ENCODE peak calls at places on chromosomes 11 and 22, in six cellular contexts. V is PC-9; J is CD4-positive, alpha-beta T cell; E is psoas muscle; W is colonic mucosa; Y is K562. M is an unnamed sample.
A peak's percentile ranks its signal among the peaks of the same experiment; 100 is the strongest.

GRCh38 chr11:70028147-70028855 is 49.8 kb upstream of the ANO1 start:
- DNase-seq in E (no peak), W (no peak), J (no peak), V (no peak), Y (no peak), M (no peak)

GRCh38 chr22:28716686-28717085 is 24.9 kb downstream of the CHEK2 start:
- DNase-seq in Y (no peak), V (no peak), E (no peak), J (no peak), W (no peak), M (no peak)

GRCh38 chr11:47904808-47905207 is 56.7 kb upstream of the NUP160 start:
- DNase-seq in J (no peak), V (no peak), E (no peak), W (no peak), Y (no peak), M (no peak)

GRCh38 chr11:2927851-2928604 is 1.2 kb downstream of the PHLDA2 start:
- DNase-seq in J (no peak), W (peak; percentile 70), V (peak; percentile 57), Y (peak; percentile 39), E (peak; percentile 18), M (no peak)

GRCh38 chr11:118436639-118437045 is 350 bp downstream of the KMT2A start:
- DNase-seq in V (no peak), W (no peak), E (no peak), Y (no peak), J (peak; percentile 38), M (peak; percentile 37)

GRCh38 chr22:39312410-39312809 is 7.0 kb downstream of the RPL3 start:
- DNase-seq in E (no peak), V (no peak), J (no peak), W (no peak), Y (no peak), M (no peak)

GRCh38 chr11:30960387-30960992 is 374.3 kb upstream of the MPPED2 start:
- DNase-seq in E (no peak), Y (no peak), V (no peak), W (no peak), J (no peak), M (peak; percentile 5)

GRCh38 chr11:133064152-133064877 is 468.0 kb downstream of the OPCML start:
- DNase-seq in E (peak; percentile 70), Y (peak; percentile 20), J (no peak), W (no peak), V (no peak), M (no peak)

GRCh38 chr11:9535189-9535781 is 38.2 kb upstream of the WEE1 start:
- DNase-seq in V (peak; percentile 48), J (peak; percentile 70), Y (peak; percentile 77), W (peak; percentile 84), E (peak; percentile 83), M (no peak)

GRCh38 chr11:15622231-15622890 is 507.6 kb downstream of the INSC start:
- DNase-seq in W (no peak), Y (no peak), V (no peak), J (no peak), E (no peak), M (no peak)

GRCh38 chr11:575324-575995 is 810 bp upstream of the PHRF1 start:
- DNase-seq in W (peak; percentile 82), J (no peak), V (no peak), Y (no peak), E (no peak), M (no peak)

GRCh38 chr11:2199466-2200341 is 28.1 kb upstream of the TH start:
- DNase-seq in V (no peak), J (no peak), W (no peak), Y (no peak), E (no peak), M (no peak)

GRCh38 chr11:1757861-1758610 is 5.7 kb downstream of the CTSD start:
- DNase-seq in W (peak; percentile 60), E (peak; percentile 21), V (no peak), Y (no peak), J (no peak), M (no peak)

GRCh38 chr11:110148775-110149744 is 55.9 kb downstream of the ZC3H12C start:
- DNase-seq in Y (peak; percentile 42), V (peak; percentile 8), W (no peak), J (no peak), E (no peak), M (peak; percentile 43)

GRCh38 chr11:17354070-17354924 is 2.7 kb downstream of the NCR3LG1 start:
- DNase-seq in W (peak; percentile 91), E (no peak), V (peak; percentile 53), Y (peak; percentile 80), J (peak; percentile 13), M (peak; percentile 65)

GRCh38 chr11:122817121-122817520 is 21.2 kb upstream of the CRTAM start:
- DNase-seq in V (peak; percentile 46), E (no peak), W (peak; percentile 26), J (no peak), Y (no peak), M (peak; percentile 60)

GRCh38 chr11:2178906-2179494 is 7.4 kb upstream of the TH start:
- DNase-seq in Y (no peak), V (peak; percentile 87), J (no peak), W (no peak), E (no peak), M (peak; percentile 92)

GRCh38 chr11:62880231-62880802 is 379 bp upstream of the SLC3A2 start:
- DNase-seq in J (peak; percentile 22), V (peak; percentile 49), E (peak; percentile 60), Y (peak; percentile 60), W (no peak), M (peak; percentile 62)

GRCh38 chr11:96341237-96342130 is 1.5 kb downstream of the MAML2 start:
- DNase-seq in Y (peak; percentile 76), J (peak; percentile 60), W (peak; percentile 71), V (peak; percentile 76), E (peak; percentile 43), M (peak; percentile 26)

GRCh38 chr11:7486731-7487130 is 1.4 kb downstream of the OLFML1 start:
- DNase-seq in E (no peak), J (no peak), Y (no peak), W (no peak), V (no peak), M (no peak)

GRCh38 chr11:119149371-119150275 is 771 bp downstream of the ABCG4 start:
- DNase-seq in E (no peak), Y (no peak), W (no peak), V (no peak), J (peak; percentile 5), M (no peak)

GRCh38 chr11:1202154-1202775 is 20.6 kb upstream of the MUC5B start:
- DNase-seq in J (no peak), E (peak; percentile 13), V (no peak), W (no peak), Y (peak; percentile 31), M (no peak)

GRCh38 chr11:77815459-77815858 is 5.1 kb downstream of the RSF1 start:
- DNase-seq in Y (no peak), J (no peak), V (no peak), W (no peak), E (no peak), M (no peak)

GRCh38 chr22:41528132-41528766 is 16.0 kb downstream of the POLR3H start:
- DNase-seq in V (no peak), E (no peak), J (no peak), Y (no peak), W (no peak), M (no peak)

GRCh38 chr22:39514373-39514973 is 5.9 kb upstream of the ATF4 start:
- DNase-seq in W (peak; percentile 74), Y (no peak), E (peak; percentile 64), V (peak; percentile 66), J (peak; percentile 53), M (no peak)

GRCh38 chr11:16814410-16815046 is 76.1 kb downstream of the C11orf58 start:
- DNase-seq in V (no peak), E (no peak), W (no peak), Y (no peak), J (no peak), M (no peak)

GRCh38 chr11:48242501-48242900 is 2.4 kb upstream of the OR4X2 start:
- DNase-seq in E (no peak), W (no peak), J (no peak), Y (no peak), V (no peak), M (no peak)

GRCh38 chr11:1874406-1875092 is 17.1 kb downstream of the PRR33 start:
- DNase-seq in Y (no peak), W (no peak), J (no peak), E (peak; percentile 42), V (no peak), M (no peak)

DNA sequence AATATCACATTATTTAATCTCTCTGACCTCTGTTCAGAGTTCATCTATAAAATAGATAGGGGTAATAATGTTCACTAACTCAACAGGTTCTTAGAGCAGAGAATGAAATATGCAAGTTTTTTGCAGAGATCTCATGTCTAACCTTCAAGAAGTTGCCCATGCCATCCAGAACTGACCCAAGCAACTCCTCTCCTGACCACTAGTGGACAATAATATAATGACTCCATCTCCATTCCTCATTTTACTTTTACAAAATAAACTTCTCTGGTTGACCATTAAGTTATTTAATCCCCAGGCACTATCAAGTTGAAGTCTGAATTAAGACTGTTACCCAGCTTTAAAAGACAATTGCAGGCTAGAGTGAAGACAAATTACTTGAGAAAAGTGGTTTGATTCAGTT is 382.6 kb downstream of the KCNA4 start:
- DNase-seq in V (no peak), J (no peak), W (no peak), E (no peak), Y (no peak), M (no peak)
- TF ChIP-seq CTCF in V (peak; percentile 45), J (no peak), W (no peak), E (no peak), Y (no peak), M (no peak)

GRCh38 chr22:46678785-46679700 is 58.9 kb downstream of the GRAMD4 start:
- DNase-seq in V (no peak), Y (no peak), E (no peak), W (no peak), J (no peak), M (no peak)
- H3K27ac ChIP-seq in V (no peak overlapping the region), Y (no peak overlapping the region), E (no peak overlapping the region), W (no peak overlapping the region), J (no peak overlapping the region), M (no peak overlapping the region)

DNA sequence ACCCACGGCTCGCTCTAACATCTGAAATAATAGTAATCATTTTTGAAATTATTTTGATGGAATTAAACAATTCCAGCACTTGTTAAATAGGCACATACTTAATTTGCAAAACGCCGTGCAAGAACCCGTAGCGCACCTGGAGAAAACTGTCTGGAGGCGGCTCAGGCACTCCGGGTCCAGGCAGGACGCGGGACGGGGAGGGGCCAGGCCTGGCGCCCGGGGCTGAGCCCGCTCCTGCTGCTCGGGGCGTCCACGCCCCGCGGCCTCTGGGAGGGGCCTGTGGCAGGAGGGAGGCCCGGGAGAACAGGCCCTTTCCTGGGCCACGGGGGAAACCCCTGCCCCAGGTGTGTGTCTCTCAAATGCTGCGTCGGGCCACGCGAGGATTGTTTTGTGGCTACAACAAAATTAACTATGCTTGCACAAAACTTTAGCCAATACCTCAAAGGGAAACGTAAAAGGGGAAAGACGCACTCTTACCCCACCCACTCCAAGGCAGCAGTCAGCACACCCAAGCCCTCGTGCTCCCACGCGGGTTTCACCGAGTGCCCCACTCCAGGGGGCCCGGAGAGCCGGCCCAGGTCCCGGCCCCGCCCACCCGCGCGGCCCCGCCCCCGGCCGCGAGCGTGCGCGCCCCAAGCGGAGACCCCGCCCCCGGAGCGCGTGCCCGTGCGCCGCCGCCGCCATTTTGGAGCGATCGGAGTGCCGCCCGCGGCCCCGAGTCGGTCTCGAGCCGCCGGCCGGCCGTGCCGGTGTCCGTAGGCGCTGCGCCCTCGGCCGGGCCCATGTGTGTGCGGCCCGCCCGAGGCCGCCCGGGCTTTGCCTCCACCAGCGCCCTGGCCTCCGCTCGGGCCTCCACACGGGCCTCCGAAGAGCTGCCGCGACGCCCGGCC is at the start of gene PPP6R2:
- DNase-seq in E (peak; percentile 86), Y (peak; percentile 84), J (peak; percentile 88), W (peak; percentile 84), V (peak; percentile 82), M (peak; percentile 63)
- TF ChIP-seq CTCF in E (no peak), Y (no peak), J (peak; percentile 56), W (no peak), V (peak; percentile 68), M (peak; percentile 70)

GRCh38 chr22:30357650-30358215 is 926 bp downstream of the CCDC157 start:
- DNase-seq in J (no peak), E (no peak), Y (no peak), W (no peak), V (no peak), M (no peak)
- H3K27ac ChIP-seq in J (no peak overlapping the region), E (no peak overlapping the region), Y (no peak overlapping the region), W (no peak overlapping the region), V (no peak overlapping the region), M (peak overlapping the region; percentile 87)

M was measured in RWPE1.